ENCODE peak calls at places on chromosome X, in four cellular contexts. H, Z, M and Q are unnamed samples.

GRCh38 chrX:139008185-139008584 is 296.7 kb upstream of the FGF13 start:
- DNase-seq in Z (no peak), M (no peak), H (no peak), Q (no peak)

GRCh38 chrX:3026074-3026588 is 15.1 kb upstream of the ARSF start:
- DNase-seq in M (no peak), Z (no peak), H (no peak), Q (no peak)

GRCh38 chrX:130893356-130894085 is 9.5 kb downstream of the ENOX2 start:
- DNase-seq in M (no peak), Z (no peak), H (no peak), Q (no peak)

GRCh38 chrX:83819304-83819703 is 41.6 kb upstream of the CYLC1 start:
- DNase-seq in M (no peak), H (no peak), Z (no peak), Q (peak)

GRCh38 chrX:154142950-154143745 is 895 bp upstream of the OPN1LW start:
- DNase-seq in Z (no peak), M (no peak), H (no peak), Q (no peak)

GRCh38 chrX:140733766-140734342 is 24.3 kb downstream of the LINC00632 start:
- DNase-seq in H (no peak), Z (peak), M (peak), Q (peak)

GRCh38 chrX:37815366-37815765 is 32.0 kb downstream of the DYNLT3 start:
- DNase-seq in M (no peak), H (no peak), Z (no peak), Q (no peak)

GRCh38 chrX:38804481-38805293 is 3.4 kb downstream of the MID1IP1 start:
- DNase-seq in M (no peak), Z (peak), H (no peak), Q (peak)

GRCh38 chrX:11967986-11968385 is 170.3 kb upstream of the FRMPD4 start:
- DNase-seq in M (no peak), H (no peak), Z (no peak), Q (no peak)

GRCh38 chrX:115339441-115340025 is 50.0 kb downstream of the LUZP4 start:
- DNase-seq in H (no peak), Z (no peak), M (no peak), Q (no peak)

GRCh38 chrX:9829308-9830267 is 43.4 kb downstream of the SHROOM2 start:
- DNase-seq in H (peak), M (no peak), Z (no peak), Q (no peak)

GRCh38 chrX:70133303-70134115 is at the start of gene IGBP1:
- DNase-seq in H (peak), M (peak), Z (peak), Q (peak)

GRCh38 chrX:147699061-147699460 is 212.7 kb upstream of the FMR1 start:
- DNase-seq in H (no peak), Z (no peak), M (no peak), Q (no peak)

GRCh38 chrX:95382799-95383198 is 1301.8 kb upstream of the DIAPH2 start:
- DNase-seq in H (no peak), M (no peak), Z (no peak), Q (no peak)

GRCh38 chrX:53440631-53441517 is 6.7 kb upstream of the HSD17B10 start:
- DNase-seq in Z (no peak), M (peak), H (no peak), Q (no peak)

GRCh38 chrX:65723706-65724105 is 56.3 kb downstream of the MSN start:
- DNase-seq in M (no peak), H (peak), Z (no peak), Q (no peak)

GRCh38 chrX:130682990-130683389 is 220.0 kb downstream of the ENOX2 start:
- DNase-seq in H (no peak), M (no peak), Z (no peak), Q (no peak)

GRCh38 chrX:53379747-53380146 is 42.7 kb downstream of the SMC1A start:
- DNase-seq in H (no peak), Z (no peak), M (no peak), Q (no peak)

GRCh38 chrX:107485019-107485418 is 35.6 kb downstream of the FRMPD3 start:
- DNase-seq in Z (no peak), M (no peak), H (no peak), Q (no peak)

GRCh38 chrX:626745-627509 is 3.7 kb upstream of the SHOX start:
- DNase-seq in Z (no peak), H (no peak), M (no peak), Q (no peak)

GRCh38 chrX:23662853-23663252 is 4.4 kb upstream of the PRDX4 start:
- DNase-seq in Z (no peak), H (peak), M (no peak), Q (no peak)

GRCh38 chrX:110671068-110671803 is 124.4 kb downstream of the CHRDL1 start:
- DNase-seq in H (peak), M (no peak), Z (no peak), Q (no peak)

GRCh38 chrX:121195719-121196118 is 148.3 kb downstream of the GLUD2 start:
- DNase-seq in H (no peak), Z (no peak), M (no peak), Q (no peak)

GRCh38 chrX:12770440-12770839 is 20.8 kb upstream of the PRPS2 start:
- DNase-seq in H (no peak), Z (peak), M (no peak), Q (no peak)

GRCh38 chrX:136185409-136186022 is 38.2 kb downstream of the FHL1 start:
- DNase-seq in H (no peak), Z (no peak), M (no peak), Q (no peak)

GRCh38 chrX:147978931-147979330 is 2.2 kb upstream of the FMR1NB start:
- DNase-seq in H (no peak), Z (no peak), M (no peak), Q (no peak)

GRCh38 chrX:130120746-130121504 is 10.6 kb upstream of the ELF4 start:
- DNase-seq in Z (peak), M (peak), H (no peak), Q (peak)

GRCh38 chrX:106696502-106696901 is 30.0 kb upstream of the RNF128 start:
- DNase-seq in Z (no peak), H (no peak), M (peak), Q (no peak)

GRCh38 chrX:72255445-72255844 is 16.6 kb upstream of the ERCC6L start:
- DNase-seq in M (no peak), H (no peak), Z (no peak), Q (peak)

GRCh38 chrX:30060718-30061117 is 154.6 kb upstream of the MAGEB2 start:
- DNase-seq in M (no peak), Z (no peak), H (no peak), Q (peak)

GRCh38 chrX:39910651-39911050 is 187.1 kb downstream of the BCOR start:
- DNase-seq in Z (no peak), M (no peak), H (no peak), Q (no peak)

GRCh38 chrX:38006283-38006682 is at the start of gene SYTL5:
- DNase-seq in H (no peak), Z (no peak), M (no peak), Q (no peak)

GRCh38 chrX:20116575-20117240 is at the start of gene MAP7D2:
- DNase-seq in Z (no peak), H (no peak), M (peak), Q (peak)

GRCh38 chrX:20116087-20116574 is 576 bp downstream of the MAP7D2 start:
- DNase-seq in M (no peak), Z (no peak), H (no peak), Q (peak)

DNA sequence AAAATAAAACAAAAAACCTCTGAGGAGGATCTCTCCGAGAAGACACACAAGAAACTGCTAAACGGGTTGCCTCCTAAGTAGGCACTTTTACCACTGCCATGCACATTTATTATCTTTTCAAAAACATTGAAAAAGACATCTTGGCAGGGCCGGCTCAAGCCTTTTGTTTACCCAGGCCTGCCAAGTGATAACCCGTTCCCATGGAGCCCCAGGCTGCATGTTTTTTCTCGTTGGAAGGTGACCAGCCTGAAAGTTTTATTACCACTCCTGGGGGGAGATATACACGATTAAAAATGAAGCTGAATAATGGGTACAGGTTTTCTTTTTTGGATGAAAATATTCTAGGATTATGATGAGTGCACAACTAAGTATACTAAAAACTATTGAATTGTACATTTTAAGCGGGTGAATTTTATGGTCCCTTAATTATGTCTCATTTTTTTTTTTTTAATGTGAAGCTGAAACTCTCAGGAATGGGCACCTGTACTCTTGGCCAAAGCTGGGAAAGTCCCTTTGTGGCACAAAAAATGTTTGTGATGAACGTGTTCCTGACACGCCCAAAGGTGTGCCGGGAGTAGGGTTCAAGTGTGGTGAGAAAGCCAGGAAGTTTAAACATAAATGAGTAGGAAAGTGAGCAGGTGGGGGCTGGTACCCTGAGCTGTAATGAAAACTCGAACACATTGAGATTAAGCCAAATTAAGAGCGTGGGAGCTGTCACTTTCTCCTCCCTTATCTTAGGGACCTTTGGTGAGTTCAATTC is 1.5 kb upstream of the MAP7D2 start:
- DNase-seq in H (no peak), Z (no peak), M (no peak), Q (no peak)
- TF ChIP-seq TCF7 in H (no peak), Z (no peak), M (no peak), Q (no peak)

GRCh38 chrX:73916931-73917657 is 354.1 kb downstream of the CHIC1 start:
- DNase-seq in H (no peak), Z (no peak), M (no peak), Q (no peak)

GRCh38 chrX:73916489-73916888 is 353.5 kb downstream of the CHIC1 start:
- DNase-seq in M (no peak), H (no peak), Z (no peak), Q (no peak)

DNA sequence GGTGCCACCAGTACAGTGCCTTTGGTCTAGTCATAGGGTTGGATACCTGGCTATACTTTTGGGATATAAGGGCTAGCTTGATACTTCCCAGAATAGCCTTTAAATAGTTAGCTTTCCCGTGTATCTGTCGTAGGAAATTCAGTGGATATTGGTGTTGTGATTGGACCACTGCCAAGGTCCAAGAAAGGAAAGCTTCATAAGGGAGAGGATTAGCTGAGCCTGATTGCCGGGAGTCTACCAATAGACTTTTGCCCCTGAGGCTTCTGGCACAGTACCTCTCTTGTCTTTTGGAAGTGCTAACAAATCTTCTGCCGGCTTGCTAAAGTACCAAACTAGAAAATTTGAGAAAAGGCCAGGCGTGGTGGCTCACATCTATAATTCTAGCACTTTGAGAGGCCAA is 350.6 kb downstream of the CHIC1 start:
- DNase-seq in Z (no peak), H (no peak), M (peak), Q (no peak)
- TF ChIP-seq ATF3 in Z (no peak), H (no peak), M (no peak), Q (no peak)

GRCh38 chrX:104168127-104168526 is 1.9 kb downstream of the FAM199X start:
- DNase-seq in M (no peak), H (no peak), Z (no peak), Q (no peak)
- TF ChIP-seq NR2C2 in M (no peak), H (no peak), Z (no peak), Q (no peak)

GRCh38 chrX:119475389-119476101 is 7.3 kb downstream of the SLC25A5 start:
- DNase-seq in M (no peak), Z (no peak), H (no peak), Q (no peak)

GRCh38 chrX:119478504-119478903 is 10.3 kb downstream of the SLC25A5 start:
- DNase-seq in Z (no peak), H (no peak), M (no peak), Q (no peak)

GRCh38 chrX:119474615-119475388 is 6.6 kb downstream of the SLC25A5 start:
- DNase-seq in M (no peak), Z (no peak), H (no peak), Q (no peak)

GRCh38 chrX:119479845-119480244 is 11.6 kb downstream of the SLC25A5 start:
- DNase-seq in H (no peak), Z (no peak), M (no peak), Q (no peak)

GRCh38 chrX:119477812-119478232 is 9.6 kb downstream of the SLC25A5 start:
- DNase-seq in H (no peak), M (peak), Z (peak), Q (no peak)
- TF ChIP-seq TCF7 in H (no peak), M (peak), Z (no peak), Q (no peak)